ENCODE peak calls at places on chromosomes 6 and 20, in nine cellular contexts. N, I, T, S, X, J, Z, Q and A are unnamed samples.
A peak's percentile ranks its signal among the peaks of the same experiment; 100 is the strongest.

GRCh38 chr6:140623498-140623897 is 1249.0 kb upstream of the CITED2 start:
- DNase-seq in N (no peak), I (no peak), T (no peak), S (no peak), X (no peak), J (no peak), Z (no peak), Q (no peak), A (peak; percentile 72)

GRCh38 chr6:157107915-157108651 is 215.2 kb downstream of the TMEM242 start:
- DNase-seq in N (no peak), I (no peak), T (no peak), S (no peak), X (no peak), J (no peak), Z (no peak), Q (no peak), A (no peak)

GRCh38 chr6:72631480-72631879 is 9.6 kb downstream of the KCNQ5 start:
- DNase-seq in N (no peak), I (no peak), T (no peak), S (no peak), X (no peak), J (no peak), Z (no peak), Q (no peak), A (no peak)

GRCh38 chr6:116004841-116005507 is 55.7 kb downstream of the FRK start:
- DNase-seq in N (no peak), I (no peak), T (no peak), S (no peak), X (no peak), J (no peak), Z (no peak), Q (peak; percentile 22), A (no peak)

GRCh38 chr20:433300-433975 is 25.3 kb downstream of the RBCK1 start:
- DNase-seq in N (peak; percentile 30), I (no peak), T (no peak), S (no peak), X (no peak), J (no peak), Z (no peak), Q (no peak), A (no peak)

GRCh38 chr6:13766201-13766634 is 48.1 kb downstream of the MCUR1 start:
- DNase-seq in N (no peak), I (no peak), T (peak; percentile 91), S (no peak), X (no peak), J (no peak), Z (no peak), Q (no peak), A (peak; percentile 42)

GRCh38 chr6:18293192-18293904 is 29.0 kb upstream of the DEK start:
- DNase-seq in N (no peak), I (no peak), T (no peak), S (no peak), X (no peak), J (no peak), Z (no peak), Q (no peak), A (no peak)

GRCh38 chr20:12394786-12395185 is 477.1 kb downstream of the BTBD3 start:
- DNase-seq in N (no peak), I (no peak), T (peak; percentile 76), S (no peak), X (no peak), J (no peak), Z (no peak), Q (no peak), A (no peak)

GRCh38 chr20:17958326-17959256 is 10.0 kb downstream of the SNX5 start:
- DNase-seq in N (no peak), I (no peak), T (no peak), S (no peak), X (no peak), J (no peak), Z (no peak), Q (no peak), A (no peak)

GRCh38 chr20:6623989-6624388 is 143.5 kb upstream of the BMP2 start:
- DNase-seq in N (no peak), I (no peak), T (peak; percentile 53), S (no peak), X (peak; percentile 48), J (no peak), Z (no peak), Q (no peak), A (no peak)

GRCh38 chr20:7858851-7859250 is 81.4 kb downstream of the HAO1 start:
- DNase-seq in N (no peak), I (no peak), T (no peak), S (no peak), X (no peak), J (no peak), Z (no peak), Q (no peak), A (no peak)

GRCh38 chr6:34554593-34555322 is 1.4 kb downstream of the SPDEF start:
- DNase-seq in N (no peak), I (no peak), T (no peak), S (no peak), X (no peak), J (no peak), Z (no peak), Q (no peak), A (no peak)